ENCODE peak calls at places on chromosome 2, in six cellular contexts. One of them, this sample, is unnamed.

GRCh38 chr2:170969872-170970271 is 40.8 kb downstream of the GORASP2 start:
- DNase-seq in RCC 7860: no peak
- DNase-seq in M059J: no peak
- DNase-seq in progenitor cell of endocrine pancreas: no peak
- DNase-seq in transverse colon: no peak
- DNase-seq in ACHN: no peak
- DNase-seq in this sample: no peak

GRCh38 chr2:138470941-138471340 is 30.6 kb upstream of the SPOPL start:
- DNase-seq in ACHN: no peak
- DNase-seq in progenitor cell of endocrine pancreas: no peak
- DNase-seq in transverse colon: no peak
- DNase-seq in M059J: no peak
- DNase-seq in RCC 7860: no peak
- DNase-seq in this sample: no peak

GRCh38 chr2:65153515-65153914 is 23.6 kb upstream of the RAB1A start:
- DNase-seq in transverse colon: no peak
- DNase-seq in progenitor cell of endocrine pancreas: no peak
- DNase-seq in ACHN: no peak
- DNase-seq in RCC 7860: no peak
- DNase-seq in M059J: peak
- DNase-seq in this sample: no peak

GRCh38 chr2:26712486-26713465 is 20.3 kb downstream of the KCNK3 start:
- DNase-seq in M059J: peak
- DNase-seq in progenitor cell of endocrine pancreas: no peak
- DNase-seq in transverse colon: no peak
- DNase-seq in ACHN: no peak
- DNase-seq in RCC 7860: no peak
- DNase-seq in this sample: no peak

GRCh38 chr2:144938308-144938709 is 418.4 kb upstream of the ZEB2 start:
- DNase-seq in RCC 7860: peak
- DNase-seq in transverse colon: no peak
- DNase-seq in M059J: peak
- DNase-seq in ACHN: peak
- DNase-seq in progenitor cell of endocrine pancreas: no peak
- DNase-seq in this sample: no peak

GRCh38 chr2:189545424-189545823 is 35.2 kb downstream of the SLC40A1 start:
- DNase-seq in transverse colon: no peak
- DNase-seq in RCC 7860: no peak
- DNase-seq in M059J: no peak
- DNase-seq in progenitor cell of endocrine pancreas: no peak
- DNase-seq in ACHN: no peak
- DNase-seq in this sample: no peak

GRCh38 chr2:236867441-236868260 is 218.0 kb upstream of the COPS8 start:
- DNase-seq in M059J: peak
- DNase-seq in progenitor cell of endocrine pancreas: no peak
- DNase-seq in ACHN: no peak
- DNase-seq in RCC 7860: no peak
- DNase-seq in transverse colon: no peak
- DNase-seq in this sample: no peak

GRCh38 chr2:16275718-16276117 is 335.4 kb downstream of the MYCN start:
- DNase-seq in RCC 7860: no peak
- DNase-seq in transverse colon: no peak
- DNase-seq in progenitor cell of endocrine pancreas: no peak
- DNase-seq in M059J: no peak
- DNase-seq in ACHN: no peak
- DNase-seq in this sample: no peak

GRCh38 chr2:75614062-75614710 is 32.4 kb upstream of the MRPL19 start:
- DNase-seq in RCC 7860: peak
- DNase-seq in transverse colon: no peak
- DNase-seq in M059J: no peak
- DNase-seq in progenitor cell of endocrine pancreas: no peak
- DNase-seq in ACHN: peak
- DNase-seq in this sample: no peak

GRCh38 chr2:146982393-146982846 is 862.4 kb upstream of the ACVR2A start:
- DNase-seq in RCC 7860: no peak
- DNase-seq in M059J: peak
- DNase-seq in progenitor cell of endocrine pancreas: no peak
- DNase-seq in transverse colon: peak
- DNase-seq in ACHN: no peak
- DNase-seq in this sample: peak

GRCh38 chr2:190904644-190905043 is 24.0 kb downstream of the GLS start:
- DNase-seq in RCC 7860: no peak
- DNase-seq in transverse colon: no peak
- DNase-seq in M059J: no peak
- DNase-seq in ACHN: no peak
- DNase-seq in progenitor cell of endocrine pancreas: no peak
- DNase-seq in this sample: no peak

GRCh38 chr2:219576505-219577388 is 4.6 kb downstream of the INHA start:
- DNase-seq in progenitor cell of endocrine pancreas: peak
- DNase-seq in transverse colon: no peak
- DNase-seq in RCC 7860: no peak
- DNase-seq in M059J: peak
- DNase-seq in ACHN: no peak
- DNase-seq in this sample: peak

This sample was measured in thyroid gland.